ENCODE peak calls at places on chromosomes 2 and 18, in four cellular contexts. X is NCI-H1105; W is activated T-helper 1 cell treated with anti-CD3 and anti-CD28 coated beads, Interleukin-12 subunit alpha, Interleukin-12 subunit beta, Interleukin-2, Interleukin-4 antibody, amounts not matched to agents 30 ng/mL and 10 ng/mL and 1 ng/mL, durations not matched to agents 14 hours and 24 hours and 36 hours; I is kidney glomerular epithelial cell. E is an unnamed sample.

GRCh38 chr2:131067465-131067864 is 25.8 kb downstream of the FAM168B start:
- DNase-seq in I (no peak), W (no peak), X (no peak), E (no peak)

GRCh38 chr2:74985983-74986382 is 27.5 kb downstream of the POLE4 start:
- DNase-seq in I (no peak), W (no peak), X (no peak), E (no peak)

GRCh38 chr2:170310876-170311502 is 133.0 kb downstream of the MYO3B start:
- DNase-seq in I (no peak), X (no peak), W (no peak), E (no peak)

GRCh38 chr18:11259421-11259820 is 110.1 kb upstream of the PIEZO2 start:
- DNase-seq in I (no peak), W (no peak), X (no peak), E (no peak)

GRCh38 chr2:62505649-62506420 is at the start of gene TMEM17:
- DNase-seq in I (peak), W (peak), X (peak), E (peak)

GRCh38 chr2:197057946-197058345 is 131.4 kb upstream of the PGAP1 start:
- DNase-seq in X (no peak), W (no peak), I (no peak), E (no peak)

GRCh38 chr18:12271376-12272235 is 17.4 kb downstream of the CIDEA start:
- DNase-seq in X (peak), I (peak), W (peak), E (peak)

GRCh38 chr2:219500135-219500534 is 1.4 kb downstream of the GMPPA start:
- DNase-seq in X (no peak), W (no peak), I (no peak), E (no peak)

GRCh38 chr2:238846503-238847431 is 1.1 kb upstream of the TWIST2 start:
- DNase-seq in X (no peak), W (no peak), I (no peak), E (no peak)

GRCh38 chr2:222281495-222281894 is 17.3 kb downstream of the PAX3 start:
- DNase-seq in W (no peak), I (no peak), X (no peak), E (no peak)

GRCh38 chr2:231535961-231536360 is 5.7 kb upstream of the NMUR1 start:
- DNase-seq in I (no peak), W (no peak), X (no peak), E (no peak)

GRCh38 chr2:200471324-200471848 is 38.5 kb downstream of the KCTD18 start:
- DNase-seq in X (peak), W (no peak), I (peak), E (no peak)

GRCh38 chr2:216017365-216017764 is 4.0 kb upstream of the MREG start:
- DNase-seq in X (no peak), I (no peak), W (no peak), E (peak)